ENCODE peak calls at places on chromosomes 4 and X, in four cellular contexts. K is ascending aorta, Z is HepG2, A is SK-N-SH. P is an unnamed sample. For H3K4me1, the result is how much of the 10 kb centered on the place peaks cover.

GRCh38 chr4:73801692-73802091 is 34.8 kb upstream of the CXCL6 start:
- DNase-seq in K (no peak), Z (no peak), A (no peak), P (no peak)

GRCh38 chrX:153769865-153770605 is 6.0 kb downstream of the PLXNB3 start:
- DNase-seq in K (no peak), Z (no peak), A (peak), P (no peak)

GRCh38 chrX:17919896-17920446 is 58.9 kb upstream of the RAI2 start:
- DNase-seq in K (no peak), Z (no peak), A (no peak), P (no peak)

GRCh38 chr4:53682196-53682595 is 90.9 kb upstream of the LNX1 start:
- DNase-seq in K (no peak), Z (no peak), A (no peak), P (no peak)

GRCh38 chr4:7653510-7654414 is 219.0 kb upstream of the PSAPL1 start:
- DNase-seq in K (no peak), Z (no peak), A (no peak), P (no peak)

GRCh38 chr4:114659386-114660008 is 60.9 kb downstream of the UGT8 start:
- DNase-seq in K (no peak), Z (peak), A (peak), P (peak)

GRCh38 chr4:150199056-150199455 is 120.8 kb downstream of the DCLK2 start:
- DNase-seq in K (no peak), Z (no peak), A (no peak), P (no peak)

GRCh38 chr4:85644061-85644460 is 169.1 kb downstream of the ARHGAP24 start:
- DNase-seq in K (no peak), Z (no peak), A (no peak), P (no peak)

GRCh38 chrX:127128282-127128681 is 308.8 kb downstream of the PRR32 start:
- DNase-seq in K (no peak), Z (no peak), A (no peak), P (no peak)

GRCh38 chr4:25454491-25454890 is 77.4 kb downstream of the ANAPC4 start:
- DNase-seq in K (no peak), Z (no peak), A (no peak), P (peak)

GRCh38 chr4:38105475-38105874 is 145.3 kb downstream of the PTTG2 start:
- DNase-seq in K (no peak), Z (no peak), A (no peak), P (no peak)

GRCh38 chr4:3673716-3674478 is 92.3 kb upstream of the ADRA2C start:
- DNase-seq in K (no peak), Z (no peak), A (no peak), P (no peak)

GRCh38 chr4:122861544-122861943 is 34.9 kb downstream of the FGF2 start:
- DNase-seq in K (no peak), Z (no peak), A (no peak), P (no peak)

GRCh38 chrX:77564824-77565223 is 117.6 kb downstream of the FGF16 start:
- DNase-seq in K (no peak), Z (no peak), A (no peak), P (no peak)

GRCh38 chr4:120865985-120866384 is 56.5 kb downstream of the PRDM5 start:
- DNase-seq in K (no peak), Z (no peak), A (no peak), P (peak)

GRCh38 chr4:16213107-16213506 is 13.2 kb downstream of the TAPT1 start:
- DNase-seq in K (no peak), Z (no peak), A (no peak), P (no peak)

GRCh38 chr4:148015468-148015867 is 283.6 kb downstream of the ARHGAP10 start:
- DNase-seq in K (no peak), Z (peak), A (no peak), P (no peak)

GRCh38 chr4:104906274-104906673 is 240.4 kb upstream of the TET2 start:
- DNase-seq in K (no peak), Z (no peak), A (no peak), P (peak)

GRCh38 chr4:164405774-164406173 is 348.2 kb upstream of the SMIM31 start:
- DNase-seq in K (no peak), Z (no peak), A (no peak), P (no peak)

GRCh38 chr4:118033148-118034060 is 882 bp upstream of the NDST3 start:
- DNase-seq in K (no peak), Z (no peak), A (peak), P (peak)

GRCh38 chr4:3415471-3416141 is 26.2 kb upstream of the HGFAC start:
- DNase-seq in K (no peak), Z (no peak), A (no peak), P (no peak)

GRCh38 chr4:141248029-141248428 is 27.3 kb downstream of the ZNF330 start:
- DNase-seq in K (no peak), Z (no peak), A (no peak), P (peak)

GRCh38 chr4:176849076-176849475 is 56.4 kb upstream of the VEGFC start:
- DNase-seq in K (no peak), Z (no peak), A (no peak), P (no peak)

GRCh38 chr4:143701365-143701764 is 890 bp upstream of the FREM3 start:
- DNase-seq in K (no peak), Z (no peak), A (no peak), P (no peak)

GRCh38 chr4:159047478-159048165 is 55.3 kb upstream of the RAPGEF2 start:
- DNase-seq in K (no peak), Z (peak), A (no peak), P (no peak)

GRCh38 chrX:13110427-13111324 is 66.3 kb upstream of the FAM9C start:
- DNase-seq in K (peak), Z (no peak), A (peak), P (no peak)

GRCh38 chrX:20263474-20263873 is 3.2 kb downstream of the RPS6KA3 start:
- DNase-seq in K (no peak), Z (no peak), A (no peak), P (no peak)

GRCh38 chr4:8010618-8011017 is 71.0 kb upstream of the AFAP1 start:
- DNase-seq in K (no peak), Z (peak), A (peak), P (peak)

GRCh38 chr4:16827762-16828724 is 70.4 kb downstream of the LDB2 start:
- DNase-seq in K (no peak), Z (no peak), A (peak), P (peak)

GRCh38 chr4:94525993-94526740 is 74.4 kb downstream of the PDLIM5 start:
- DNase-seq in K (no peak), Z (no peak), A (no peak), P (no peak)
- H3K4me1 ChIP-seq in K (under half), Z (under half), A (under half), P (under half)

GRCh38 chr4:157204634-157205244 is 15.8 kb upstream of the GRIA2 start:
- DNase-seq in K (no peak), Z (peak), A (peak), P (peak)
- TF ChIP-seq CTCF in K (no peak), Z (peak), A (peak), P (no peak)

GRCh38 chr4:40314951-40315350 is 20.2 kb upstream of the CHRNA9 start:
- DNase-seq in K (no peak), Z (no peak), A (no peak), P (no peak)

GRCh38 chr4:40316782-40317635 is 18.1 kb upstream of the CHRNA9 start:
- DNase-seq in K (peak), Z (peak), A (peak), P (peak)

GRCh38 chr4:40317921-40318658 is 17.0 kb upstream of the CHRNA9 start:
- DNase-seq in K (no peak), Z (no peak), A (no peak), P (no peak)

GRCh38 chr4:40311811-40312346 is 23.3 kb upstream of the CHRNA9 start:
- DNase-seq in K (no peak), Z (no peak), A (no peak), P (peak)

GRCh38 chr4:40316333-40316781 is 18.8 kb upstream of the CHRNA9 start:
- DNase-seq in K (no peak), Z (no peak), A (no peak), P (no peak)
- H3K4me1 ChIP-seq in K (under half), Z (under half), A (under half), P (under half)

GRCh38 chrX:57137481-57137880 is 284 bp upstream of the SPIN2A start:
- DNase-seq in K (no peak), Z (no peak), A (no peak), P (no peak)

GRCh38 chrX:57138674-57139073 is 1.5 kb upstream of the SPIN2A start:
- DNase-seq in K (no peak), Z (no peak), A (no peak), P (no peak)

GRCh38 chrX:57134702-57135101 is 2.5 kb downstream of the SPIN2A start:
- DNase-seq in K (no peak), Z (no peak), A (no peak), P (no peak)

GRCh38 chrX:57132046-57132445 is 5.2 kb downstream of the SPIN2A start:
- DNase-seq in K (no peak), Z (no peak), A (no peak), P (no peak)

DNA sequence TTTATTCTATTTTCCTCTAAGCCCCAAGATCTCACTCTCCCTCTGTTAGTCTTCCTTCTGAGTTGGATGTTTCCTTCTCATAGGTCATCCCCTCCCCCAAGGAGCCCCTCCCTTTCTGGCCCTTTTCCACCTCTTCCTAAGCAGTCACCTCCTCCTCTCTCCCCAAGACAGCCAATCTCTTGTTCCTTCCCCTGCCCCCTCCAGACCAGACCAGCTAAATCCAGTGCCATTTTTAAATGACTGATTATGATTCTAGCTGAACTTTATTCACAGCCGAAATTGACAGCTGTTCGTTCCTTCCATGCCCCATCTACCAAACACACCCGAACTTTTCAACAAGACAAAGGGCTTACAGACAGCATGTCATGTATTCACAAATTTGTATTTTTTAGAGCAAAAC is 1.9 kb downstream of the SPIN2A start:
- DNase-seq in K (no peak), Z (no peak), A (no peak), P (no peak)
- TF ChIP-seq CTCF in K (no peak), Z (no peak), A (no peak), P (no peak)

GRCh38 chr4:89303177-89303576 is 4.4 kb downstream of the GPRIN3 start:
- DNase-seq in K (peak), Z (no peak), A (no peak), P (no peak)
- H3K4me1 ChIP-seq in K (under half), Z (under half), A (under half), P (under half)

GRCh38 chr4:65861993-65862392 is 191.7 kb upstream of the EPHA5 start:
- DNase-seq in K (no peak), Z (no peak), A (no peak), P (no peak)

GRCh38 chr4:65868096-65868824 is 198.0 kb upstream of the EPHA5 start:
- DNase-seq in K (no peak), Z (no peak), A (no peak), P (no peak)

DNA sequence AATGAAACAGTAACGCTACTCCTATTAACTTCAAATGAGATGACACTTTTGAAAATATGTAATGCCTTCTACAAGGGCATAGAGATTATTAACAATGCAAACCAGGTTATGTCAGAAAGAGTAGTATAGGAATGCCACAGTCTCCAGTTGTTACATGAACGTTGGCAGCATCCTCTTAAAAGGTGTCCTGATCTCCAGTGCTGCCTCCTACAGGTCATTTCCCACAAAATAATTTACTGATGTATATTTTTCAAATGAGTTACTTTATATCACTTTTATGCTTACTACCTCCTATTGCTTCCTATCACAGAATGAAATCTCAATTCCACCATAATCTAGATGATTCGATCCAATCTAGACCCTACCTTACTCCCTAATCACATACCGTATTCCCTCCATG is 195.2 kb upstream of the EPHA5 start:
- DNase-seq in K (no peak), Z (peak), A (peak), P (no peak)
- TF ChIP-seq CTCF in K (no peak), Z (peak), A (peak), P (no peak)

GRCh38 chr4:139312552-139313332 is 10.5 kb upstream of the NDUFC1 start:
- DNase-seq in K (no peak), Z (no peak), A (no peak), P (no peak)
- H3K4me1 ChIP-seq in K (under half), Z (under half), A (under half), P (under half)

DNA sequence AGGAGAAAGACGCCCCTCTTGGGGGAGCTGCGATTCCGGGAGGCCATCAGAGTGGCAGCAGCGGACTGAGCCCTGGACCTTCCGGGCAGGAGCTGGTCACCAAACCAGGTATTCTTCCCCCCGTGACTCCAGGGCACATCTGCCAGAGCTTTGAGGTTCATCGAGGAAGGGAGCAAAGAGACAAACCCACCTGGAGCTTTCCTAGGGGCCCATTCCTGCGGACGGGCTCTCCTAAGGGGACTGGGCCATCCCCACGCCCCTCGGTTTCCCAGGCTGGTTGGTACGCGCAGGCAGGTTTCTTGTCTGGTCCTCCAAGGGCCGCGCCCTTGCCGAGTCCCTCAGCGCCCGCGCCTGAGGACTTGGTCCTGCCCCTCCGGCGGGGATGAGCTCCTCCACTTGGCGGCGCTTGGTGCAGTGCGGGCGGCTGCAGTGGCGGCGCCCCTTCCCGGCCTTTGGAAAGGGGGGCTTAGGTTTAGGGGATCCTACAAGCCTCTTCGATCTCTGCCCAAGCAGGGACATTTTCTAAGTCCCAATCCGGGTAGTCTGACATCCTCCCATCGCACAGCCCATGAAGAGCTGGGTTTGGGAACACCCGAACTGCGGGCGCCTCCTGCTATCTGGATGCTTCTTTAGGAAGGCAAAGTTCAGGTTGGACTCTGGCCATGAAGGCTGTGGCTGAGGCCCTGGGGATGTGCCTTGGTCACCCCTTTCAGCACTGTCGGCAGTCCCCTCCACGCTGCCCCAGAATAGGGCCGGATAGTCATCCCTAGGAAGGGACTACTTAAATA is 543 bp downstream of the STBD1 start:
- DNase-seq in K (peak), Z (peak), A (peak), P (peak)
- TF ChIP-seq CTCF in K (no peak), Z (peak), A (peak), P (no peak)

DNA sequence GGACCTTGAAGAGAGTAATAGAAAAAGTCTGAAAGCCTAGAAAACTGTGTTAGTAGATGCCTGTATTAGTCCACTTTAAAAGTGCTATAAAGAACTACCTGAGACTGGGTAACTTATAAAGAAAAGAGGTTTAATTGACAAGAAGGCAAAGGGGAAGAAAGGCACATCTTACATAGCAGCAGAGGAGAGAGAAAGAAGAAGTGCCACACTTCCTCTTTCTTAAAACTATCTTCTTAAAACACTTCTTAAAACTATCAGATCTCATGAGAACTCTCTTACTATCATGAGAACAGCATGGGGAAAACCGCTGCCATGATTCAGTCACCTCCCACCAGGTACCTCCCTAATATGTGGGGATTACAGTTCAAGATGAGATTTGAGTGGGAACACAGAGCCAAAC is 18.8 kb upstream of the COL25A1 start:
- DNase-seq in K (no peak), Z (no peak), A (no peak), P (no peak)
- H3K4me1 ChIP-seq in K (under half), Z (under half), A (under half), P (under half)

GRCh38 chrX:125439194-125439849 is 119.7 kb downstream of the TEX13C start:
- DNase-seq in K (no peak), Z (no peak), A (no peak), P (no peak)

GRCh38 chrX:125436855-125437254 is 117.2 kb downstream of the TEX13C start:
- DNase-seq in K (no peak), Z (no peak), A (no peak), P (no peak)
- TF ChIP-seq CTCF in K (no peak), Z (no peak), A (peak), P (no peak)

P was measured in thyroid gland.